ENCODE peak calls at places on chromosome 20, in four cellular contexts. One of them, this sample, is unnamed.

GRCh38 chr20:26208296-26209091 is 511.8 kb upstream of the ZNF337 start:
- DNase-seq in mesothelial cell of epicardium: peak; percentile 49
- DNase-seq in transverse colon: no peak
- DNase-seq in OCI-LY7: no peak
- DNase-seq in this sample: peak; percentile 35

GRCh38 chr20:37538003-37538402 is 10.3 kb upstream of the BLCAP start:
- DNase-seq in OCI-LY7: no peak
- DNase-seq in transverse colon: no peak
- DNase-seq in mesothelial cell of epicardium: no peak
- DNase-seq in this sample: no peak

GRCh38 chr20:2757969-2758368 is 42.5 kb downstream of the CPXM1 start:
- DNase-seq in mesothelial cell of epicardium: no peak
- DNase-seq in OCI-LY7: no peak
- DNase-seq in transverse colon: no peak
- DNase-seq in this sample: no peak

GRCh38 chr20:38139919-38140753 is 24.9 kb downstream of the TGM2 start:
- DNase-seq in mesothelial cell of epicardium: no peak
- DNase-seq in transverse colon: peak; percentile 47
- DNase-seq in OCI-LY7: no peak
- DNase-seq in this sample: no peak

GRCh38 chr20:10094566-10095173 is 59.9 kb downstream of the ANKEF1 start:
- DNase-seq in OCI-LY7: no peak
- DNase-seq in mesothelial cell of epicardium: no peak
- DNase-seq in transverse colon: no peak
- DNase-seq in this sample: no peak

GRCh38 chr20:35433337-35433736 is 4.7 kb downstream of the GDF5 start:
- DNase-seq in OCI-LY7: no peak
- DNase-seq in transverse colon: no peak
- DNase-seq in mesothelial cell of epicardium: no peak
- DNase-seq in this sample: no peak

GRCh38 chr20:51553897-51554504 is 11.5 kb upstream of the NFATC2 start:
- DNase-seq in OCI-LY7: no peak
- DNase-seq in mesothelial cell of epicardium: no peak
- DNase-seq in transverse colon: no peak
- DNase-seq in this sample: no peak

GRCh38 chr20:33516882-33517281 is 27.0 kb downstream of the CBFA2T2 start:
- DNase-seq in transverse colon: no peak
- DNase-seq in OCI-LY7: peak; percentile 22
- DNase-seq in mesothelial cell of epicardium: no peak
- DNase-seq in this sample: no peak

GRCh38 chr20:14633507-14633906 is 296.1 kb upstream of the FLRT3 start:
- DNase-seq in mesothelial cell of epicardium: no peak
- DNase-seq in OCI-LY7: no peak
- DNase-seq in transverse colon: no peak
- DNase-seq in this sample: no peak

GRCh38 chr20:11544029-11544678 is 373.5 kb upstream of the BTBD3 start:
- DNase-seq in transverse colon: peak; percentile 14
- DNase-seq in mesothelial cell of epicardium: no peak
- DNase-seq in OCI-LY7: peak; percentile 41
- DNase-seq in this sample: no peak

GRCh38 chr20:43691928-43692524 is 25.1 kb downstream of the MYBL2 start:
- DNase-seq in mesothelial cell of epicardium: no peak
- DNase-seq in transverse colon: peak; percentile 79
- DNase-seq in OCI-LY7: peak; percentile 76
- DNase-seq in this sample: peak; percentile 85

GRCh38 chr20:63472159-63472811 is at the start of gene KCNQ2:
- DNase-seq in mesothelial cell of epicardium: no peak
- DNase-seq in transverse colon: no peak
- DNase-seq in OCI-LY7: no peak
- DNase-seq in this sample: peak; percentile 35

GRCh38 chr20:24948939-24949679 is at the start of gene CST7:
- DNase-seq in transverse colon: peak; percentile 63
- DNase-seq in mesothelial cell of epicardium: no peak
- DNase-seq in OCI-LY7: peak; percentile 4
- DNase-seq in this sample: no peak

GRCh38 chr20:23245553-23246128 is 105.0 kb upstream of the NXT1 start:
- DNase-seq in transverse colon: peak; percentile 48
- DNase-seq in mesothelial cell of epicardium: peak; percentile 45
- DNase-seq in OCI-LY7: peak; percentile 22
- DNase-seq in this sample: peak; percentile 34

DNA sequence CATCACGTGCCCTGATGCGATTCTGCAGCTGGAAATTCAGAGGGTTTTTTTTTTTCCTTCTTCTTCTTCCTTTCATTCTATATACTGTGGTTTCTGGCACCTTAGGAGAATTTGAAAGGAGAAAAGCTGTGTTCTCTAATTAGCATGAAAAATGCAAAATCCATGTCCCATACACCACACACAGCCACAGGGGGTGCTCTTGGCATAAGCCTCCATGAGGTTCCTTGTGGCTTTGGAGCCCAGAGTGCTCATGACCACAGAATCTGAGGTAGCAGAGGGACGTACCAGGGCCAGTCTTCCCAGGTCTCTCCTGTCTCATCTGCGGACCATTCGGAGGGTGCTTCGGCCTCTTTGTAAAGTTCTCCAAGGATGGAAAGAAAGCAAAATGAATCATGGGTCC is 258.4 kb upstream of the CDH4 start:
- DNase-seq in mesothelial cell of epicardium: no peak
- DNase-seq in transverse colon: no peak
- DNase-seq in OCI-LY7: no peak
- DNase-seq in this sample: no peak
- TF ChIP-seq CTCF in mesothelial cell of epicardium: no peak
- TF ChIP-seq CTCF in transverse colon: no peak
- TF ChIP-seq CTCF in OCI-LY7: peak; percentile 35
- TF ChIP-seq CTCF in this sample: no peak

GRCh38 chr20:21101453-21102251 is 4.5 kb downstream of the LINC00237 start:
- DNase-seq in mesothelial cell of epicardium: no peak
- DNase-seq in OCI-LY7: no peak
- DNase-seq in transverse colon: no peak
- DNase-seq in this sample: no peak
- TF ChIP-seq CTCF in mesothelial cell of epicardium: no peak
- TF ChIP-seq CTCF in OCI-LY7: no peak
- TF ChIP-seq CTCF in transverse colon: no peak
- TF ChIP-seq CTCF in this sample: no peak

DNA sequence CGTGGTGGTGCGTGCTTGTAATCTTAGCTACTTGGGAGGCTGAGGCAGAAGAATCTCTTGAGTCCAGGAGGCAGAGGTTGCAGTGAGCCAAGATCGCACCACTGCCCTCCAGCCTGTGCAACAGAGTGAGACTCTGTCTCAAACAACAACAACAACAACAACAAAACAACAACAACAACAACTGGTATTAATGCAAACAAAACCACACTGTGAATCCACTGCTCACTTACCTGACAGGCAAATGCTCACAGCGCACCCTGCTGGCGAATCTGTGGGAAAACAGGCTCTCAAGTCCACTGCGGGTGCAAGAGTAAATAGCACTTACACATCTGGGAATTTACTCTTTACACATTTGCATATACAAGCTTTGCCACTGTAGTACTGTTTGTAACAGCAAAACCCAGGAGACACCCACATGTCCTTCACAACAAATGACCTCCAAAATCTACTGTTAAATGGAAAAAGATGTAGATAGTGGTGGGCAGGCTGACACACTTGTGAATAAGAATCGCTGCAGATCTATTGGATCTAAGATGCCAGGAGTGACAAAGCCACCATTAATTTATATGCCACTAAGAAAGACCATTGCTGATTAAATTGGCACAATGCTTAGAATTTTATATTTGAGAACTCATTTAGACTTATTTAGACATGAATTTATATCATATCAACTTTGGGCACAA is 29.3 kb downstream of the NSFL1C start:
- DNase-seq in mesothelial cell of epicardium: peak; percentile 63
- DNase-seq in OCI-LY7: peak; percentile 80
- DNase-seq in transverse colon: peak; percentile 80
- DNase-seq in this sample: peak; percentile 60
- TF ChIP-seq CTCF in mesothelial cell of epicardium: peak; percentile 60
- TF ChIP-seq CTCF in OCI-LY7: peak; percentile 90
- TF ChIP-seq CTCF in transverse colon: peak; percentile 82
- TF ChIP-seq CTCF in this sample: peak; percentile 89

DNA sequence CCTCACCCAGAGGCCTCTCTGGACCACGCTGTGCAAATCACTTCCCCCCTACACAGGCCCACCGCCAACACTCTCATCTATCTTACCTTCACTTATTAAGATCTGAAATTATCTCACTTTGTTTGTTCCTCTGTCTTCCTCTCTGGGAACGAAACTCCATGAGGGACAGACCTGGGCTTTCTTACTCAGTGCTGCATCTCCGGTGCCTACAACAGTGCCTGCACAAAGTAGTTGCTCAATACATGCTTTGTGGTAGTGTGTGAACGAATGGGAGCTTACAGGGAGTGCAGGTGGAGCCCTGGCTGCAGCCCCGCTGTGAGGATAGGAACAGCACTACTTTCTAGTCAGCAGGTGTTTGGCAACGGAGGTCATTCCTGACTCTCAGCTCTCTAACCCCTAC is 5.3 kb downstream of the CASS4 start:
- DNase-seq in transverse colon: no peak
- DNase-seq in OCI-LY7: no peak
- DNase-seq in mesothelial cell of epicardium: no peak
- DNase-seq in this sample: no peak
- TF ChIP-seq CTCF in transverse colon: no peak
- TF ChIP-seq CTCF in OCI-LY7: no peak
- TF ChIP-seq CTCF in mesothelial cell of epicardium: no peak
- TF ChIP-seq CTCF in this sample: no peak

GRCh38 chr20:59032713-59033059 is 551 bp upstream of the ATP5F1E start:
- DNase-seq in transverse colon: no peak
- DNase-seq in OCI-LY7: no peak
- DNase-seq in mesothelial cell of epicardium: no peak
- DNase-seq in this sample: no peak
- TF ChIP-seq CTCF in transverse colon: peak; percentile 10
- TF ChIP-seq CTCF in OCI-LY7: peak; percentile 56
- TF ChIP-seq CTCF in mesothelial cell of epicardium: peak; percentile 14
- TF ChIP-seq CTCF in this sample: no peak

GRCh38 chr20:45685896-45686295 is 15.9 kb upstream of the WFDC11 start:
- DNase-seq in OCI-LY7: no peak
- DNase-seq in transverse colon: no peak
- DNase-seq in mesothelial cell of epicardium: no peak
- DNase-seq in this sample: no peak
- TF ChIP-seq CTCF in OCI-LY7: no peak
- TF ChIP-seq CTCF in transverse colon: no peak
- TF ChIP-seq CTCF in mesothelial cell of epicardium: no peak
- TF ChIP-seq CTCF in this sample: no peak

This sample was measured in B cell.